ENCODE peak calls at places on chromosomes 3 and 15, in five cellular contexts. O, F, U, M and D are unnamed samples.

GRCh38 chr15:65550681-65551098 is 20.4 kb downstream of the HACD3 start:
- DNase-seq in O (no peak), F (no peak), U (no peak), M (peak), D (no peak)

GRCh38 chr15:42060797-42061196 is 33.6 kb downstream of the PLA2G4D start:
- DNase-seq in O (no peak), F (no peak), U (no peak), M (no peak), D (no peak)

GRCh38 chr3:182803006-182803405 is 9.7 kb downstream of the ATP11B start:
- DNase-seq in O (no peak), F (no peak), U (no peak), M (no peak), D (no peak)

GRCh38 chr15:89197503-89197971 is 23.8 kb downstream of the RLBP1 start:
- DNase-seq in O (no peak), F (peak), U (no peak), M (no peak), D (no peak)

GRCh38 chr3:183485585-183485984 is 57.2 kb upstream of the MCF2L2 start:
- DNase-seq in O (no peak), F (no peak), U (no peak), M (no peak), D (no peak)

GRCh38 chr15:66021801-66022525 is 152.7 kb downstream of the RAB11A start:
- DNase-seq in O (no peak), F (no peak), U (no peak), M (no peak), D (no peak)

GRCh38 chr3:177478170-177478859 is 281.0 kb upstream of the TBL1XR1 start:
- DNase-seq in O (no peak), F (peak), U (no peak), M (peak), D (peak)

GRCh38 chr15:44713006-44713966 is 2.0 kb downstream of the B2M start:
- DNase-seq in O (no peak), F (no peak), U (peak), M (peak), D (peak)

GRCh38 chr15:26767169-26767670 is 5.6 kb downstream of the GABRB3 start:
- DNase-seq in O (peak), F (no peak), U (no peak), M (no peak), D (peak)

GRCh38 chr3:139128803-139129202 is 84.1 kb upstream of the PRR23C start:
- DNase-seq in O (no peak), F (no peak), U (no peak), M (no peak), D (no peak)

GRCh38 chr15:88802250-88802990 is 816 bp upstream of the ACAN start:
- DNase-seq in O (no peak), F (no peak), U (no peak), M (no peak), D (no peak)

GRCh38 chr3:17494117-17494809 is 248.2 kb downstream of the TBC1D5 start:
- DNase-seq in O (no peak), F (no peak), U (no peak), M (no peak), D (no peak)

GRCh38 chr15:44598892-44599291 is 61.9 kb downstream of the EIF3J start:
- DNase-seq in O (no peak), F (no peak), U (no peak), M (peak), D (no peak)

GRCh38 chr15:67746022-67746421 is 79.3 kb upstream of the SKOR1 start:
- DNase-seq in O (no peak), F (no peak), U (no peak), M (no peak), D (no peak)

GRCh38 chr15:72117448-72117697 is 577 bp downstream of the MYO9A start:
- DNase-seq in O (peak), F (peak), U (peak), M (no peak), D (peak)

GRCh38 chr3:5699811-5700210 is 512.3 kb downstream of the EDEM1 start:
- DNase-seq in O (no peak), F (peak), U (no peak), M (no peak), D (no peak)

GRCh38 chr3:58155838-58156237 is 54.9 kb downstream of the DNASE1L3 start:
- DNase-seq in O (no peak), F (no peak), U (no peak), M (no peak), D (no peak)

GRCh38 chr3:112744068-112744467 is 102.6 kb downstream of the CD200R1L start:
- DNase-seq in O (no peak), F (no peak), U (no peak), M (no peak), D (no peak)

GRCh38 chr3:4580346-4581019 is 87.3 kb downstream of the ITPR1 start:
- DNase-seq in O (no peak), F (peak), U (no peak), M (no peak), D (no peak)

GRCh38 chr15:43799945-43800285 is at the start of gene SERINC4:
- DNase-seq in O (no peak), F (no peak), U (no peak), M (no peak), D (no peak)

GRCh38 chr15:27382296-27382695 is 411.3 kb downstream of the GABRG3 start:
- DNase-seq in O (no peak), F (no peak), U (no peak), M (no peak), D (no peak)

GRCh38 chr15:53068671-53069070 is 278.5 kb upstream of the ONECUT1 start:
- DNase-seq in O (no peak), F (no peak), U (no peak), M (no peak), D (no peak)

GRCh38 chr15:39535466-39535865 is 45.4 kb upstream of the THBS1 start:
- DNase-seq in O (no peak), F (no peak), U (no peak), M (no peak), D (no peak)

GRCh38 chr3:139774570-139775302 is 97.0 kb upstream of the NMNAT3 start:
- DNase-seq in O (no peak), F (no peak), U (no peak), M (no peak), D (no peak)

GRCh38 chr15:87878161-87878560 is 378.4 kb downstream of the NTRK3 start:
- DNase-seq in O (no peak), F (no peak), U (no peak), M (no peak), D (no peak)

GRCh38 chr15:74725241-74725774 is at the start of gene CYP1A1:
- DNase-seq in O (no peak), F (no peak), U (peak), M (no peak), D (no peak)

GRCh38 chr3:414063-414462 is 217.5 kb downstream of the CHL1 start:
- DNase-seq in O (no peak), F (no peak), U (peak), M (no peak), D (peak)

GRCh38 chr3:111311709-111312235 is 230.2 kb upstream of the CD96 start:
- DNase-seq in O (no peak), F (no peak), U (no peak), M (no peak), D (no peak)

GRCh38 chr3:121834079-121834730 is 655 bp downstream of the IQCB1 start:
- DNase-seq in O (no peak), F (no peak), U (peak), M (peak), D (peak)

GRCh38 chr15:101559938-101560337 is 70.4 kb upstream of the PCSK6 start:
- DNase-seq in O (no peak), F (no peak), U (no peak), M (no peak), D (no peak)

GRCh38 chr3:140406655-140407054 is 271.2 kb upstream of the TRIM42 start:
- DNase-seq in O (no peak), F (no peak), U (no peak), M (no peak), D (no peak)

GRCh38 chr3:65946438-65946837 is 92.3 kb downstream of the MAGI1 start:
- DNase-seq in O (no peak), F (no peak), U (no peak), M (peak), D (no peak)

GRCh38 chr15:68415061-68415460 is 16.9 kb downstream of the ITGA11 start:
- DNase-seq in O (no peak), F (no peak), U (no peak), M (no peak), D (no peak)

GRCh38 chr3:177468331-177468730 is 271.0 kb upstream of the TBL1XR1 start:
- DNase-seq in O (no peak), F (no peak), U (no peak), M (no peak), D (no peak)

GRCh38 chr3:118628704-118629341 is 405.8 kb downstream of the IGSF11 start:
- DNase-seq in O (peak), F (peak), U (peak), M (peak), D (peak)

GRCh38 chr3:180316321-180316720 is 279.6 kb upstream of the PEX5L start:
- DNase-seq in O (no peak), F (no peak), U (no peak), M (no peak), D (no peak)

GRCh38 chr3:143612541-143612940 is 235.7 kb downstream of the SLC9A9 start:
- DNase-seq in O (no peak), F (no peak), U (no peak), M (no peak), D (no peak)

GRCh38 chr3:73586190-73586589 is 38.6 kb downstream of the PDZRN3 start:
- DNase-seq in O (no peak), F (no peak), U (no peak), M (no peak), D (no peak)

GRCh38 chr15:96066852-96067490 is 263.5 kb upstream of the NR2F2 start:
- DNase-seq in O (no peak), F (no peak), U (peak), M (no peak), D (no peak)

GRCh38 chr3:38036286-38036685 is 2.7 kb upstream of the DLEC1 start:
- DNase-seq in O (no peak), F (no peak), U (no peak), M (no peak), D (no peak)
- TF ChIP-seq MAX in O (no peak), F (no peak), U (no peak), M (no peak), D (no peak)

DNA sequence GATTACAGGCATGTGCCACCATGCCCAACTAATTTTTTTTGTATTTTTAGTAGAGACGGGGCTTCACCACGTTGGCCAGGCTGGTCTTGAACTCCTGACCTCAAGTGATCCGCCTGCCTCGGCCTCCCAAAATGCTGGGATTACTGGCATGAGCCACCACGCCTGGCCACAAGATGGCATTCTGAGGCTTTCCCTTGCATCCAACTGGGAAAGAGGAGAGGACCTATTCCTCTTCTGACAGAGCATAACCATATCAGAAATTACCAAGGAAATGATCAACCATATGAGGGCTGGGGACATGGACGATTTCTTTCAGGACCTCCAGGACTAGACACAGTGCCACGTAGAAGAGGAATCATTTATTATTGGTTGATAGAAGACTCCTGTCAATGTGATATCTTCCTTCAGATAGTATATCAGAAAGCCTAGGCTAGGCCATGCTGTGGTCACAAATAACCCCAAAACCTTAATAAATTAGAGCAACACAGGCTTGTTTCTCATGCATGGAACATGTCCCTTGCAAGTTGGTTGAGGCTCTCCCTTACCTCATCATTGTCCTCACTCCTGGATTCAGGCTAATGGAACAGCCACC is 372.3 kb upstream of the IL12A start:
- DNase-seq in O (no peak), F (no peak), U (no peak), M (peak), D (peak)
- TF ChIP-seq MAX in O (no peak), F (no peak), U (no peak), M (no peak), D (no peak)

GRCh38 chr3:115720988-115721387 is 97.7 kb downstream of the GAP43 start:
- DNase-seq in O (no peak), F (no peak), U (no peak), M (no peak), D (no peak)
- TF ChIP-seq MAX in O (no peak), F (no peak), U (no peak), M (no peak), D (no peak)

DNA sequence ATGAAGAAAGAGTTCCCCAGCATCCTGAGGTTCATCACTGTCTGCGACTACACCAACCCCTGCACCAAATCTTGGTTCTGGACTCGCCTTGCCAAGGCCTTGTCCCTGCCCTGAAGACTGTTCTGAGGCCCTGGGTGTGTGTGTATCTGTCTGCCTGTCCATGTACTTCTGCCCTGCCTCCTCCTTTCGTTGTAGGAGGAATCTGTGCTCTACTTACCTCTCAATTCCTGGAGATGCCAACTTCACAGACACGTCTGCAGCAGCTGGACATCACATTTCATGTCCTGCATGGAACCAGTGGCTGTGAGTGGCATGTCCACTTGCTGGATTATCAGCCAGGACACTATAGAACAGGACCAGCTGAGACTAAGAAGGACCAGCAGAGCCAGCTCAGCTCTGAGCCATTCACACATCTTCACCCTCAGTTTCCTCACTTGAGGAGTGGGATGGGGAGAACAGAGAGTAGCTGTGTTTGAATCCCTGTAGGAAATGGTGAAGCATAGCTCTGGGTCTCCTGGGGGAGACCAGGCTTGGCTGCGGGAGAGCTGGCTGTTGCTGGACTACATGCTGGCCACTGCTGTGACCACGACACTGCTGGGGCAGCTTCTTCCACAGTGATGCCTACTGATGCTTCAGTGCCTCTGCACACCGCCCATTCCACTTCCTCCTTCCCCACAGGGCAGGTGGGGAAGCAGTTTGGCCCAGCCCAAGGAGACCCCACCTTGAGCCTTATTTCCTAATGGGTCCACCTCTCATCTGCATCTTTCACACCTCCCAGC is 2.9 kb downstream of the MYD88 start:
- DNase-seq in O (no peak), F (no peak), U (no peak), M (no peak), D (no peak)
- TF ChIP-seq MAX in O (no peak), F (no peak), U (no peak), M (no peak), D (no peak)

DNA sequence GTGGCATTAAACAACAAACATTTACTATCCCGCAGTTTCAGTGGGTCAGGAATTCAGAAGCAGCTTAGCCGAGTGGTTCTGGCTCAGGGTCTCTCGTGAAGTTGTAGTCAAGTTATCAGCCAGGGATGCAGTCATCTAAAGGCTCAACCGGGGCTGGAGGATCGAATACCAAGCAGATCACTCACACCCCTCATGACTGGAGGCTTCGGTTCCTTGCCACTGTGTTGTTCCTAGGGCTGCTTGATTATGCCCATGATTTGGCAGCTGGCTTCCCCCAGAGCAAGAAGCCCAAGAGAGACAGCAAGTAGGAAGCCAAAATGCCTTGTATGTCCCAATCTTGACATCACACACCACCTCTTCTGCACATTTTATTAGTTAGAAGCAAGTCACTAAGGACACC is 33.9 kb upstream of the CDCP1 start:
- DNase-seq in O (no peak), F (no peak), U (no peak), M (no peak), D (no peak)
- TF ChIP-seq MAX in O (no peak), F (no peak), U (no peak), M (no peak), D (no peak)

GRCh38 chr15:64071931-64072765 is 21.5 kb downstream of the CIAO2A start:
- DNase-seq in O (no peak), F (no peak), U (no peak), M (no peak), D (peak)

GRCh38 chr15:64070106-64070505 is 23.5 kb downstream of the CIAO2A start:
- DNase-seq in O (no peak), F (no peak), U (no peak), M (no peak), D (no peak)

GRCh38 chr15:64070965-64071851 is 22.4 kb downstream of the CIAO2A start:
- DNase-seq in O (no peak), F (no peak), U (no peak), M (peak), D (peak)

GRCh38 chr15:64068133-64068532 is 21.8 kb upstream of the DAPK2 start:
- DNase-seq in O (no peak), F (no peak), U (no peak), M (no peak), D (no peak)

GRCh38 chr15:64067564-64068030 is 21.3 kb upstream of the DAPK2 start:
- DNase-seq in O (peak), F (no peak), U (peak), M (peak), D (peak)
- TF ChIP-seq MAX in O (no peak), F (no peak), U (no peak), M (no peak), D (no peak)

DNA sequence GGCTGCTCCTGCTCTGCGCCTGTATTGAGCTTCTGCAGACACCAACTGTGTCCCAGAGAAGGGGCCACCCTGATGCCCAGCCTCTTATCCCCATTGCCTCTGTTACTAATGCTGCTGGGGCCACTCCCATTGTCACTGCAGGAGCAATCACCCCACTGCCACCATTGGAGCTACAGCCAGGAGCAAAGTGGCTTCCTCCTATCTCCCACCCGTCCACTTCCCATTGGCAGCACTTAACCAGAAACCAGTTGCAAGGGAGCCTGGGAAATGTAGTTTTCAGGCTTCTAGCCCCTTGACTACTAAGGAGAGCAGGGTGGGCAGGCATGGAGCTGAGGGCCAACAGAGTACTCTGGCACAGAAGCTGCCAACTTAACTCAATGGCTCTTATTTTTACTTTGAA is 55.9 kb upstream of the KLF13 start:
- DNase-seq in O (no peak), F (no peak), U (peak), M (no peak), D (no peak)
- TF ChIP-seq MAX in O (no peak), F (no peak), U (no peak), M (no peak), D (no peak)